ENCODE peak calls at places on chromosomes 5 and 9, in nine cellular contexts. S is A549, M is psoas muscle, G is kidney epithelial cell, K is PC-3, L is tibial nerve, U is ovary, Y is OCI-LY7, Z is cardiac fibroblast. Q is an unnamed sample.

GRCh38 chr9:97880336-97880735 is 27.3 kb downstream of the FOXE1 start:
- DNase-seq in K (no peak), U (no peak), G (no peak), S (no peak), L (no peak), M (no peak), Z (peak), Y (no peak), Q (no peak)

GRCh38 chr5:2465383-2465782 is 286.1 kb downstream of the IRX2 start:
- DNase-seq in Y (no peak), Z (no peak), S (no peak), U (no peak), L (no peak), K (no peak), M (no peak), G (no peak), Q (no peak)

GRCh38 chr9:69253057-69253456 is 72.0 kb upstream of the ENTREP1 start:
- DNase-seq in K (no peak), M (no peak), U (no peak), Y (no peak), G (no peak), L (no peak), S (no peak), Z (no peak), Q (peak)

GRCh38 chr9:123687246-123687721 is 242.6 kb downstream of the DENND1A start:
- DNase-seq in G (no peak), L (no peak), Z (no peak), U (no peak), K (peak), S (no peak), Y (no peak), M (no peak), Q (peak)

GRCh38 chr9:121883281-121884056 is 209.6 kb downstream of the TTLL11 start:
- DNase-seq in L (no peak), S (no peak), M (no peak), U (no peak), Z (peak), Y (peak), G (no peak), K (no peak), Q (peak)

GRCh38 chr5:158456756-158457155 is 597.8 kb upstream of the CLINT1 start:
- DNase-seq in Y (no peak), M (peak), S (peak), K (peak), G (peak), Z (peak), L (no peak), U (peak), Q (peak)

GRCh38 chr9:107248714-107249113 is 34.4 kb upstream of the RAD23B start:
- DNase-seq in M (no peak), U (no peak), G (no peak), S (no peak), Y (no peak), Z (no peak), K (no peak), L (no peak), Q (no peak)

GRCh38 chr5:177545487-177546261 is 8.7 kb downstream of the FAM193B start:
- DNase-seq in Z (peak), S (no peak), Y (no peak), L (peak), M (peak), G (no peak), K (no peak), U (peak), Q (peak)

GRCh38 chr5:67208403-67208802 is 11.8 kb upstream of the CD180 start:
- DNase-seq in M (no peak), G (no peak), Y (no peak), K (no peak), Z (no peak), L (no peak), U (no peak), S (no peak), Q (no peak)

GRCh38 chr5:148733601-148734438 is 79.5 kb upstream of the HTR4 start:
- DNase-seq in K (peak), Z (peak), G (peak), Y (peak), S (peak), M (peak), L (peak), U (peak), Q (peak)

GRCh38 chr9:138008081-138008841 is 130.7 kb downstream of the CACNA1B start:
- DNase-seq in M (peak), U (no peak), G (no peak), Z (no peak), Y (no peak), K (no peak), S (no peak), L (no peak), Q (no peak)

GRCh38 chr5:132465095-132465707 is 25.4 kb downstream of the IRF1 start:
- DNase-seq in U (no peak), Z (no peak), M (no peak), K (no peak), G (no peak), S (no peak), Y (no peak), L (no peak), Q (no peak)

GRCh38 chr5:16685069-16685468 is 68.3 kb upstream of the RETREG1 start:
- DNase-seq in K (no peak), L (no peak), U (no peak), G (no peak), Z (peak), Y (no peak), S (no peak), M (no peak), Q (peak)

GRCh38 chr9:89154651-89155336 is 23.8 kb downstream of the SHC3 start:
- DNase-seq in S (peak), L (no peak), Y (no peak), U (no peak), G (peak), K (peak), M (no peak), Z (peak), Q (peak)

GRCh38 chr5:36378551-36378950 is 76.8 kb upstream of the RANBP3L start:
- DNase-seq in Z (peak), U (no peak), S (no peak), M (no peak), L (no peak), Y (no peak), K (no peak), G (no peak), Q (peak)

GRCh38 chr5:77155179-77155839 is 55.2 kb upstream of the PDE8B start:
- DNase-seq in Y (no peak), G (no peak), L (no peak), M (no peak), K (no peak), S (no peak), Z (no peak), U (no peak), Q (no peak)

GRCh38 chr5:179158556-179158955 is 98.4 kb downstream of the ZNF354C start:
- DNase-seq in M (no peak), L (no peak), K (no peak), U (no peak), Y (no peak), G (no peak), S (no peak), Z (no peak), Q (no peak)

GRCh38 chr9:20697021-20697719 is 13.1 kb downstream of the FOCAD start:
- DNase-seq in Z (no peak), U (no peak), G (no peak), L (no peak), Y (no peak), S (no peak), M (no peak), K (no peak), Q (no peak)

GRCh38 chr9:131609116-131609830 is 64.0 kb downstream of the PRRT1B start:
- DNase-seq in S (peak), Z (peak), Y (no peak), G (no peak), M (no peak), L (peak), U (peak), K (no peak), Q (peak)

GRCh38 chr9:88087906-88088305 is 50.4 kb downstream of the SPATA31C2 start:
- DNase-seq in U (no peak), S (no peak), Z (no peak), G (no peak), Y (no peak), L (no peak), K (peak), M (no peak), Q (no peak)

GRCh38 chr5:72443883-72444282 is 63.3 kb downstream of the ZNF366 start:
- DNase-seq in K (no peak), G (no peak), L (no peak), U (no peak), M (no peak), S (no peak), Z (no peak), Y (no peak), Q (no peak)

GRCh38 chr5:9903806-9904205 is 273.7 kb upstream of the TAS2R1 start:
- DNase-seq in U (no peak), G (no peak), L (no peak), K (peak), M (no peak), Z (peak), Y (no peak), S (no peak), Q (peak)

GRCh38 chr9:101467690-101468089 is 32.1 kb upstream of the ALDOB start:
- DNase-seq in K (no peak), S (no peak), U (no peak), G (no peak), Z (no peak), L (no peak), Y (no peak), M (no peak), Q (no peak)

GRCh38 chr5:4907636-4908035 is 232.5 kb upstream of the ADAMTS16 start:
- DNase-seq in G (no peak), M (no peak), Z (no peak), L (no peak), Y (no peak), K (no peak), U (no peak), S (no peak), Q (no peak)

GRCh38 chr9:86250123-86250522 is 9.3 kb downstream of the C9orf153 start:
- DNase-seq in Y (no peak), S (no peak), Z (no peak), G (no peak), K (no peak), M (no peak), U (no peak), L (no peak), Q (no peak)

GRCh38 chr9:104868687-104869404 is 59.1 kb downstream of the ABCA1 start:
- DNase-seq in L (peak), M (peak), U (peak), Y (peak), G (peak), S (peak), K (peak), Z (peak), Q (peak)

GRCh38 chr5:115389799-115390382 is 93.4 kb upstream of the CCDC112 start:
- DNase-seq in K (no peak), S (no peak), Y (peak), Z (no peak), U (no peak), L (no peak), M (no peak), G (no peak), Q (no peak)

GRCh38 chr5:13866792-13867191 is 77.7 kb downstream of the DNAH5 start:
- DNase-seq in G (no peak), K (peak), S (peak), Z (peak), M (no peak), Y (peak), U (no peak), L (no peak), Q (peak)

GRCh38 chr5:80343067-80343466 is 23.3 kb downstream of the SPZ1 start:
- DNase-seq in M (no peak), K (no peak), Z (no peak), S (no peak), Y (no peak), L (no peak), G (no peak), U (no peak), Q (no peak)

GRCh38 chr9:127562271-127562780 is 49.8 kb upstream of the STXBP1 start:
- DNase-seq in K (no peak), M (no peak), Z (no peak), U (no peak), Y (no peak), S (no peak), L (no peak), G (no peak), Q (no peak)

GRCh38 chr5:179700401-179700918 is 1.7 kb downstream of the CANX start:
- DNase-seq in S (no peak), G (no peak), Y (peak), U (no peak), K (no peak), M (no peak), Z (peak), L (no peak), Q (peak)

GRCh38 chr5:11619339-11620028 is 284.8 kb downstream of the CTNND2 start:
- DNase-seq in Y (peak), U (no peak), S (no peak), M (no peak), Z (no peak), L (no peak), K (peak), G (no peak), Q (peak)

GRCh38 chr5:80863708-80864107 is 96.5 kb upstream of the RASGRF2 start:
- DNase-seq in Y (no peak), U (no peak), M (no peak), K (no peak), Z (no peak), L (no peak), S (no peak), G (no peak), Q (no peak)

GRCh38 chr9:135009051-135009560 is 78.4 kb upstream of the OLFM1 start:
- DNase-seq in M (peak), G (no peak), K (no peak), U (no peak), L (no peak), S (no peak), Z (no peak), Y (no peak), Q (no peak)

GRCh38 chr5:108093186-108093585 is 288.7 kb downstream of the FBXL17 start:
- DNase-seq in K (peak), Y (peak), U (no peak), M (no peak), L (no peak), G (no peak), S (peak), Z (peak), Q (peak)
- TF ChIP-seq CTCF in K (peak), Y (peak), U (no peak), M (no peak), L (no peak), G (peak), S (peak), Z (peak), Q (peak)

GRCh38 chr5:142324871-142325676 is at the start of gene SPRY4:
- DNase-seq in L (peak), U (peak), Z (peak), G (peak), K (peak), S (peak), M (peak), Y (peak), Q (peak)

GRCh38 chr5:142330026-142330425 is 5.2 kb upstream of the SPRY4 start:
- DNase-seq in L (no peak), M (no peak), U (no peak), G (no peak), Z (no peak), Y (no peak), K (no peak), S (no peak), Q (no peak)

GRCh38 chr5:142325677-142326479 is 1.1 kb upstream of the SPRY4 start:
- DNase-seq in U (peak), Z (peak), Y (no peak), S (peak), G (no peak), L (peak), K (peak), M (no peak), Q (peak)

GRCh38 chr5:142326480-142326938 is 1.7 kb upstream of the SPRY4 start:
- DNase-seq in U (no peak), Y (no peak), M (no peak), G (no peak), K (no peak), L (no peak), Z (no peak), S (no peak), Q (peak)

GRCh38 chr5:142327111-142327842 is 2.5 kb upstream of the SPRY4 start:
- DNase-seq in K (peak), L (no peak), Y (no peak), M (no peak), U (no peak), S (no peak), G (no peak), Z (peak), Q (peak)
- H3K4me3 ChIP-seq in K (peak), L (no peak), Y (no peak), M (no peak), U (no peak), S (no peak), G (no peak), Z (no peak), Q (no peak)

GRCh38 chr5:124726631-124727362 is 19.6 kb downstream of the ZNF608 start:
- DNase-seq in L (no peak), U (no peak), Y (no peak), G (no peak), Z (no peak), K (no peak), S (no peak), M (no peak), Q (no peak)

GRCh38 chr5:124725622-124726258 is 20.7 kb downstream of the ZNF608 start:
- DNase-seq in L (no peak), M (no peak), S (no peak), U (no peak), G (no peak), Y (no peak), Z (no peak), K (no peak), Q (no peak)

GRCh38 chr5:124724357-124725039 is 21.9 kb downstream of the ZNF608 start:
- DNase-seq in S (no peak), L (no peak), M (no peak), U (no peak), K (no peak), G (no peak), Z (no peak), Y (no peak), Q (no peak)

GRCh38 chr5:124728331-124729307 is 17.8 kb downstream of the ZNF608 start:
- DNase-seq in S (no peak), U (no peak), M (no peak), K (no peak), Z (no peak), L (no peak), G (no peak), Y (no peak), Q (no peak)

GRCh38 chr5:124725040-124725434 is 21.4 kb downstream of the ZNF608 start:
- DNase-seq in G (no peak), S (no peak), L (no peak), Y (peak), U (no peak), M (no peak), Z (no peak), K (no peak), Q (no peak)
- TF ChIP-seq CTCF in G (peak), S (no peak), L (no peak), Y (peak), U (no peak), M (no peak), Z (no peak), K (no peak), Q (peak)

DNA sequence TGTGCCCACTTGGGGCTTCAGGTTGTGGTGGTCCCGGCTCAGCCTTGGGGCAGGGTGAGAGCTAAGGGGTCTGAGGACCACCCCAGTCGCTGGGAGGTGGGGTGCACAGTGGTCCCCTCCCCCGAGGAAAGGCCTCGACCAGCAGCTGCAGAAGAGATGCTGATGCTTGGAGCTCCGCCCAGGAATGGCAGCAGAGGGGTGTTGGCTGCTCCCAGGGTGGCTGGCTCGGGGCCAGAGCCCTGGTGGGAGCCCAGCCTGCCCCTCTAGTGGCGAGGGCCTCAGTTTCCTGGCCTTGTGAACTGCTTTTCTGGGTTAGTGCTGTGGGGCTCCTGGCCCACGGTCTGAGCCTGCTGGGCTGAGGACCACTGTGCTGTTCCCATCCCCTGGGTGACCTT is 1.2 kb downstream of the DIPK1B start:
- DNase-seq in Z (no peak), L (no peak), G (no peak), K (no peak), M (no peak), U (no peak), Y (no peak), S (no peak), Q (no peak)
- H3K4me3 ChIP-seq in Z (peak), L (peak), G (peak), K (peak), M (peak), U (no peak), Y (peak), S (peak), Q (no peak)

GRCh38 chr5:159678800-159679392 is 237.4 kb upstream of the ADRA1B start:
- DNase-seq in G (no peak), S (no peak), Y (no peak), L (no peak), M (no peak), K (no peak), U (no peak), Z (no peak), Q (no peak)

GRCh38 chr5:159680095-159680494 is 236.2 kb upstream of the ADRA1B start:
- DNase-seq in Y (peak), K (peak), M (no peak), U (no peak), L (no peak), Z (no peak), G (no peak), S (no peak), Q (no peak)

DNA sequence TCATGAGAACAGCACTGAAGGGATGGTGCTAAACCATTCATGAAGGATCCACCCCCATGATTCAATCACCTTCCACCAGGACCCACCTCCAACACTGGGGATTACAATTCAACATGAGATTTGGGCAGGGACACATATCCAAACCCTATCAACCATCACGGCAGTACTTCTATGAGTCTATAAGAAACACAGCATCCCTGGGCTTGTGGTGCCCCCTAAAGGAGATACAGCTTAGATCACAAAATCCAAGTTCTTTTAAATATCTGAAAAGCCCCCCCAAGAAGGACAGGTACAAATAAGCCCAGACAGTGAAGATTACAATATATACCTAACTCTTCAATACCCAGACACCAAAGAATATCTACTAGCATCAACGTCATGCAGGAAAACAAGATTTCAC is 233.7 kb upstream of the ADRA1B start:
- DNase-seq in Y (no peak), M (no peak), S (no peak), L (no peak), K (no peak), U (no peak), G (no peak), Z (peak), Q (peak)
- TF ChIP-seq CTCF in Y (peak), M (no peak), S (no peak), L (no peak), K (no peak), U (no peak), G (no peak), Z (peak), Q (peak)

GRCh38 chr5:65034782-65035181 is 266.1 kb downstream of the CWC27 start:
- DNase-seq in U (peak), K (no peak), G (no peak), S (no peak), Y (peak), M (no peak), Z (no peak), L (no peak), Q (no peak)
- H3K4me3 ChIP-seq in U (peak), K (peak), G (peak), S (peak), Y (peak), M (peak), Z (no peak), L (peak), Q (no peak)